ENCODE peak calls at places on chromosomes 12 and 14, in four cellular contexts. F is CD8-positive, alpha-beta memory T cell; M is psoas muscle; P is aorta. T is an unnamed sample.

GRCh38 chr12:71299541-71300376 is 139.8 kb upstream of the LGR5 start:
- DNase-seq in F (no peak), P (no peak), M (no peak), T (no peak)

GRCh38 chr12:3632256-3633240 is 120.4 kb downstream of the CRACR2A start:
- DNase-seq in M (no peak), P (no peak), F (no peak), T (no peak)

GRCh38 chr12:69534389-69534822 is 50.9 kb upstream of the CCT2 start:
- DNase-seq in P (no peak), F (no peak), M (no peak), T (no peak)

GRCh38 chr14:69559581-69560011 is 15.1 kb downstream of the CCDC177 start:
- DNase-seq in F (no peak), M (no peak), P (no peak), T (peak)

GRCh38 chr14:102994689-102995088 is 62.7 kb downstream of the CDC42BPB start:
- DNase-seq in F (no peak), P (no peak), M (no peak), T (no peak)

GRCh38 chr12:33988888-33989287 is 33.4 kb upstream of the ALG10 start:
- DNase-seq in P (no peak), F (no peak), M (no peak), T (no peak)

GRCh38 chr12:39798429-39798828 is 178.8 kb upstream of the ABCD2 start:
- DNase-seq in P (no peak), F (no peak), M (no peak), T (no peak)

GRCh38 chr12:92208613-92209121 is 63.0 kb upstream of the BTG1 start:
- DNase-seq in P (no peak), F (peak), M (no peak), T (no peak)

GRCh38 chr14:21023817-21024667 is 819 bp downstream of the NDRG2 start:
- DNase-seq in M (peak), P (no peak), F (peak), T (no peak)

GRCh38 chr14:100305446-100306255 is 593 bp downstream of the SLC25A29 start:
- DNase-seq in M (peak), P (peak), F (peak), T (no peak)

GRCh38 chr14:55446833-55447232 is 6.4 kb upstream of the TBPL2 start:
- DNase-seq in M (no peak), F (no peak), P (no peak), T (no peak)

GRCh38 chr12:118404876-118405521 is 28.6 kb downstream of the SUDS3 start:
- DNase-seq in P (peak), M (peak), F (peak), T (peak)

GRCh38 chr14:105420141-105420975 is 731 bp downstream of the MTA1 start:
- DNase-seq in M (no peak), F (no peak), P (peak), T (no peak)

GRCh38 chr12:113040722-113041168 is 15.8 kb upstream of the DTX1 start:
- DNase-seq in F (no peak), P (no peak), M (peak), T (no peak)

GRCh38 chr14:68547305-68548193 is 245.3 kb downstream of the ZFP36L1 start:
- DNase-seq in F (no peak), M (peak), P (no peak), T (no peak)

GRCh38 chr12:70828391-70828790 is 92.1 kb downstream of the PTPRR start:
- DNase-seq in P (no peak), M (no peak), F (no peak), T (no peak)

GRCh38 chr14:64501326-64502171 is 2.1 kb downstream of the ZBTB25 start:
- DNase-seq in P (no peak), F (peak), M (peak), T (no peak)

GRCh38 chr12:131723532-131723931 is 12.6 kb downstream of the SFSWAP start:
- DNase-seq in P (no peak), F (no peak), M (no peak), T (no peak)

GRCh38 chr12:25524381-25524780 is 28.7 kb downstream of the LMNTD1 start:
- DNase-seq in F (no peak), M (no peak), P (no peak), T (no peak)

GRCh38 chr12:92133795-92134637 is 11.6 kb downstream of the BTG1 start:
- DNase-seq in F (no peak), P (no peak), M (no peak), T (no peak)

DNA sequence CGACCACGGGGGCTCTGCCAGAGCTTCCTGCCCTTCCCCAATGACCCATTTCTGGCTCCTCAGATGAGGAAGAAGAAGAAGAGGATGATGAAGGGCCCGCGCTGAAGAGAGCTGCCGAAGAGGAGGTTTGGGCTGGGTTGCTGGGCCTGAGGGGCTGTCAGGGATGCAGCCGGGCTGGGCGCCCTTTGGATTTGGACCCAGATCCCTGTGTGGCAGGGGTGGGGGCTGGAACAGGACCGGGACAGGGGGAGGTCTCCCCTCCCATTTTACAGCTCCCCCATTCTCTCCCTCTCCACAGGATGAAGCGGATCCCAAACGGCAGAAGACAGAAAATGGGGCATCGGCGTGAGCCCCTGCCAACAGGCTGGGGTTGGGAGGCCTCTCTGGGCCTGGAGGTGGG is 2.2 kb upstream of the LAG3 start:
- DNase-seq in F (no peak), P (no peak), M (no peak), T (no peak)
- H3K27ac ChIP-seq in F (no peak), P (no peak), M (no peak), T (no peak)

GRCh38 chr14:94338023-94338422 is 14.9 kb upstream of the SERPINA6 start:
- DNase-seq in F (no peak), M (no peak), P (no peak), T (no peak)

GRCh38 chr14:94342334-94342934 is 19.3 kb upstream of the SERPINA6 start:
- DNase-seq in F (no peak), P (peak), M (peak), T (no peak)

GRCh38 chr14:94343238-94343637 is 20.1 kb upstream of the SERPINA6 start:
- DNase-seq in F (no peak), M (no peak), P (no peak), T (no peak)

GRCh38 chr14:94341654-94342333 is 18.7 kb upstream of the SERPINA6 start:
- DNase-seq in M (no peak), F (no peak), P (no peak), T (no peak)

DNA sequence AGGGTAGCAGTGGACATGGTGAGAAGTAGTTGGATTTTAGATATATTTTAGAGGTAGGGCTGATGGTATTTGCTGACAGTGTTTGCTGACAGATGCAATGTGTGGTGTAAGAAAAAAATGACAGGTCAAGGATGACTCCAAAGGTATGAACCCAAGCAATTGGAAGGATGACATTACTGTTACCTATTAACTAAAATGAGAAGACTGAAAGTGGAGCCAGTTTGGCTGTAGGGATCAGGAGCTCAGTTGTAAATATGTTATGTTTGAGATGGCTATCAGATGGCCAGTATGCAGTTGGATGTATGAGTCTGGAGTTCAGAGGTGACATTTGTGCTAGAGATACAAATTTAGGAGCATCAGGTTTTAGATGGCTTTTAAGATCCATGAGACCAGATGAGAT is 17.4 kb upstream of the SERPINA6 start:
- DNase-seq in F (no peak), P (no peak), M (no peak), T (no peak)
- H3K27ac ChIP-seq in F (no peak), P (no peak), M (no peak), T (no peak)

DNA sequence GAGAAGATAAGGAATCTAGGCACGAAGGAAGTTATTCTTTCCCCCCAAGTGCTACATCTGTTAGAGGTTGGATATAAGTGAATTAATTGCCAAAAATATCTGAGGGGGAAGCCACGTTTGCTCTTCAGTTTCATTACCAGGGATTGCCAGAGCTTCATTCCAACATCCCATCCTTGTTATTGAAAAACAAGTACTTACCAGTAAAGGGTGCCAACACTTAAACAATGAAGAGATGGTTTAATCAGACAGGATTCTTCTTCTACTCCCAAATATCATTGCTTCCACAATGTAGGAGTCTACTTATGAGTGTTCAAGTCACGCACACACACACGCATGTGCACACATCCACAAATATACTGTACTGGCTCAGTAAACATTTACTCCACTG is 312.4 kb downstream of the RPAP3 start:
- DNase-seq in M (no peak), F (no peak), P (no peak), T (no peak)
- H3K27ac ChIP-seq in M (no peak), F (no peak), P (no peak), T (no peak)

GRCh38 chr12:66241061-66242043 is 52.3 kb downstream of the IRAK3 start:
- DNase-seq in F (no peak), P (no peak), M (no peak), T (no peak)
- H3K27ac ChIP-seq in F (no peak), P (no peak), M (no peak), T (no peak)

GRCh38 chr14:28744126-28744525 is 22.5 kb upstream of the FOXG1 start:
- DNase-seq in M (no peak), P (no peak), F (no peak), T (no peak)
- H3K27ac ChIP-seq in M (no peak), P (no peak), F (no peak), T (no peak)

DNA sequence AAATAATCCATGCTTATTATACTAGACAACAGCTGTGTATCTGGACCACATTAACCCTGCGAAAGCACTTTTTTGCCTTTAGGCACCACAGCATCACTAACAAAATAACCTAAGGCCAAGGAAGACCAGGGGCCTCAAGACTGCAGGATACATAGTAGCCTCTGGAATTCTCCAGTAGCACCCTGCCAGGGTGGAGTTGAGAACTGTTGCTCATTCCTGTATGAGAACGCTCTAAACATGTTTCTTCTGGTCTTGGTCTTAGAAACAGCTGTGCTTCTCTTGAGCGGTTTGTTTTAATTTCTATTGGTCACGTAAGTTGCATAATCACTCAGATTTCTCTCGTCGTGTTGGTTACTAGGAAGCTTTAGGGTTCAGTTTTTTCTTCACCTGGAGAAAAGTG is 7.9 kb downstream of the B4GALNT3 start:
- DNase-seq in M (no peak), F (no peak), P (no peak), T (no peak)
- H3K27ac ChIP-seq in M (no peak), F (no peak), P (peak), T (no peak)